ENCODE peak calls at places on chromosomes 16 and 17, in ten cellular contexts. One of them, this sample, is unnamed.

GRCh38 chr16:86798247-86799041 is 220.1 kb downstream of the FOXL1 start:
- DNase-seq in hypothalamus: no peak
- DNase-seq in hippocampal formation: no peak
- DNase-seq in smooth muscle cell of the brain vasculature: no peak
- DNase-seq in endothelial cell: no peak
- DNase-seq in NCI-H748 treated with DMSO at 0.1 percent for 48 hours: no peak
- DNase-seq in dermis blood vessel endothelial cell: peak; percentile 65
- DNase-seq in GM04504: no peak
- DNase-seq in GM12891: no peak
- DNase-seq in nephron progenitor cell: no peak
- DNase-seq in this sample: no peak

GRCh38 chr17:79623786-79624657 is 13.2 kb upstream of the RBFOX3 start:
- DNase-seq in hypothalamus: no peak
- DNase-seq in hippocampal formation: no peak
- DNase-seq in smooth muscle cell of the brain vasculature: no peak
- DNase-seq in endothelial cell: no peak
- DNase-seq in NCI-H748 treated with DMSO at 0.1 percent for 48 hours: no peak
- DNase-seq in dermis blood vessel endothelial cell: no peak
- DNase-seq in GM04504: no peak
- DNase-seq in GM12891: no peak
- DNase-seq in nephron progenitor cell: no peak
- DNase-seq in this sample: peak; percentile 65

GRCh38 chr17:78377858-78378224 is 608 bp upstream of the PGS1 start:
- DNase-seq in hypothalamus: no peak
- DNase-seq in hippocampal formation: no peak
- DNase-seq in smooth muscle cell of the brain vasculature: no peak
- DNase-seq in endothelial cell: no peak
- DNase-seq in NCI-H748 treated with DMSO at 0.1 percent for 48 hours: no peak
- DNase-seq in dermis blood vessel endothelial cell: no peak
- DNase-seq in GM04504: no peak
- DNase-seq in GM12891: no peak
- DNase-seq in nephron progenitor cell: no peak
- DNase-seq in this sample: no peak

GRCh38 chr17:60939318-60939717 is 261.7 kb downstream of the BCAS3 start:
- DNase-seq in hypothalamus: no peak
- DNase-seq in hippocampal formation: no peak
- DNase-seq in smooth muscle cell of the brain vasculature: no peak
- DNase-seq in endothelial cell: no peak
- DNase-seq in NCI-H748 treated with DMSO at 0.1 percent for 48 hours: no peak
- DNase-seq in dermis blood vessel endothelial cell: no peak
- DNase-seq in GM04504: no peak
- DNase-seq in GM12891: no peak
- DNase-seq in nephron progenitor cell: no peak
- DNase-seq in this sample: no peak

GRCh38 chr17:63338272-63338671 is 107.8 kb downstream of the CYB561 start:
- DNase-seq in hypothalamus: no peak
- DNase-seq in hippocampal formation: no peak
- DNase-seq in smooth muscle cell of the brain vasculature: no peak
- DNase-seq in endothelial cell: no peak
- DNase-seq in NCI-H748 treated with DMSO at 0.1 percent for 48 hours: no peak
- DNase-seq in dermis blood vessel endothelial cell: no peak
- DNase-seq in GM04504: no peak
- DNase-seq in GM12891: no peak
- DNase-seq in nephron progenitor cell: no peak
- DNase-seq in this sample: no peak

GRCh38 chr17:62678214-62678919 is 50.9 kb downstream of the MRC2 start:
- DNase-seq in hypothalamus: no peak
- DNase-seq in hippocampal formation: no peak
- DNase-seq in smooth muscle cell of the brain vasculature: no peak
- DNase-seq in endothelial cell: no peak
- DNase-seq in NCI-H748 treated with DMSO at 0.1 percent for 48 hours: no peak
- DNase-seq in dermis blood vessel endothelial cell: no peak
- DNase-seq in GM04504: no peak
- DNase-seq in GM12891: no peak
- DNase-seq in nephron progenitor cell: no peak
- DNase-seq in this sample: peak; percentile 73

GRCh38 chr17:54348234-54348633 is 525.5 kb downstream of the KIF2B start:
- DNase-seq in hypothalamus: no peak
- DNase-seq in hippocampal formation: no peak
- DNase-seq in smooth muscle cell of the brain vasculature: no peak
- DNase-seq in endothelial cell: no peak
- DNase-seq in NCI-H748 treated with DMSO at 0.1 percent for 48 hours: no peak
- DNase-seq in dermis blood vessel endothelial cell: no peak
- DNase-seq in GM04504: no peak
- DNase-seq in GM12891: no peak
- DNase-seq in nephron progenitor cell: no peak
- DNase-seq in this sample: no peak

GRCh38 chr17:39069114-39069756 is 82.2 kb downstream of the PLXDC1 start:
- DNase-seq in hypothalamus: no peak
- DNase-seq in hippocampal formation: no peak
- DNase-seq in smooth muscle cell of the brain vasculature: no peak
- DNase-seq in endothelial cell: peak; percentile 16
- DNase-seq in NCI-H748 treated with DMSO at 0.1 percent for 48 hours: no peak
- DNase-seq in dermis blood vessel endothelial cell: peak; percentile 60
- DNase-seq in GM04504: no peak
- DNase-seq in GM12891: peak; percentile 53
- DNase-seq in nephron progenitor cell: no peak
- DNase-seq in this sample: peak; percentile 91

GRCh38 chr16:72427786-72428480 is 256.0 kb upstream of the PMFBP1 start:
- DNase-seq in hypothalamus: peak; percentile 4
- DNase-seq in hippocampal formation: peak; percentile 10
- DNase-seq in smooth muscle cell of the brain vasculature: no peak
- DNase-seq in endothelial cell: no peak
- DNase-seq in NCI-H748 treated with DMSO at 0.1 percent for 48 hours: no peak
- DNase-seq in dermis blood vessel endothelial cell: no peak
- DNase-seq in GM04504: no peak
- DNase-seq in GM12891: no peak
- DNase-seq in nephron progenitor cell: no peak
- DNase-seq in this sample: no peak